ENCODE peak calls at places on chromosomes 13 and 19, in seven cellular contexts. B is neural progenitor cell, O is upper lobe of right lung, Q is pancreas, K is breast epithelium, L is Karpas-422, D is thoracic aorta. P is an unnamed sample.

GRCh38 chr19:50911206-50912101 is at the start of gene KLK4:
- DNase-seq in B (no peak), O (no peak), Q (no peak), K (no peak), L (no peak), D (no peak), P (no peak)

GRCh38 chr13:38819053-38819452 is 132.2 kb downstream of the FREM2 start:
- DNase-seq in B (peak; percentile 54), O (no peak), Q (peak; percentile 22), K (no peak), L (no peak), D (no peak), P (peak; percentile 68)

GRCh38 chr19:55508120-55508519 is 19.9 kb downstream of the SSC5D start:
- DNase-seq in B (no peak), O (no peak), Q (no peak), K (no peak), L (no peak), D (no peak), P (no peak)

GRCh38 chr13:103386341-103386740 is 320.1 kb upstream of the SLC10A2 start:
- DNase-seq in B (no peak), O (no peak), Q (no peak), K (no peak), L (no peak), D (no peak), P (no peak)

GRCh38 chr13:92355213-92355612 is 871.4 kb upstream of the GPC6 start:
- DNase-seq in B (peak; percentile 57), O (no peak), Q (no peak), K (no peak), L (no peak), D (no peak), P (no peak)

GRCh38 chr13:95176611-95177259 is 124.5 kb downstream of the ABCC4 start:
- DNase-seq in B (no peak), O (no peak), Q (no peak), K (no peak), L (no peak), D (no peak), P (no peak)

GRCh38 chr19:12965017-12965811 is 4.2 kb upstream of the DAND5 start:
- DNase-seq in B (peak; percentile 86), O (peak; percentile 92), Q (peak; percentile 70), K (peak; percentile 70), L (peak; percentile 90), D (peak; percentile 49), P (peak; percentile 88)

GRCh38 chr19:6248856-6249255 is 30.9 kb downstream of the MLLT1 start:
- DNase-seq in B (no peak), O (no peak), Q (no peak), K (no peak), L (no peak), D (no peak), P (no peak)

GRCh38 chr13:113970810-113971470 is 2.9 kb downstream of the C13orf46 start:
- DNase-seq in B (no peak), O (peak; percentile 87), Q (peak; percentile 88), K (peak; percentile 91), L (no peak), D (peak; percentile 16), P (peak; percentile 86)

GRCh38 chr13:93956416-93956815 is 523.1 kb downstream of the DCT start:
- DNase-seq in B (no peak), O (no peak), Q (no peak), K (no peak), L (no peak), D (no peak), P (no peak)

GRCh38 chr13:51895906-51896888 is 34.4 kb downstream of the CCDC70 start:
- DNase-seq in B (peak; percentile 74), O (no peak), Q (peak; percentile 24), K (no peak), L (peak; percentile 82), D (no peak), P (no peak)

GRCh38 chr19:30062331-30063183 is 120.5 kb downstream of the URI1 start:
- DNase-seq in B (no peak), O (no peak), Q (no peak), K (no peak), L (no peak), D (no peak), P (no peak)

GRCh38 chr19:459724-460511 is 915 bp downstream of the SHC2 start:
- DNase-seq in B (peak; percentile 82), O (peak; percentile 83), Q (peak; percentile 72), K (peak; percentile 38), L (no peak), D (no peak), P (peak; percentile 89)

GRCh38 chr19:48341006-48341405 is 15.7 kb downstream of the EMP3 start:
- DNase-seq in B (no peak), O (no peak), Q (no peak), K (no peak), L (no peak), D (no peak), P (no peak)

GRCh38 chr19:15456871-15457700 is 7.3 kb downstream of the RASAL3 start:
- DNase-seq in B (peak; percentile 69), O (no peak), Q (peak; percentile 44), K (peak; percentile 50), L (peak; percentile 52), D (no peak), P (no peak)

GRCh38 chr19:33273881-33274662 is 28.3 kb downstream of the CEBPA start:
- DNase-seq in B (no peak), O (no peak), Q (no peak), K (no peak), L (no peak), D (peak; percentile 18), P (no peak)

GRCh38 chr19:17762505-17763229 is 11.4 kb downstream of the FCHO1 start:
- DNase-seq in B (peak; percentile 94), O (no peak), Q (no peak), K (no peak), L (peak; percentile 86), D (no peak), P (no peak)

GRCh38 chr19:41144403-41144802 is 30.2 kb downstream of the CYP2F1 start:
- DNase-seq in B (peak; percentile 83), O (peak; percentile 83), Q (peak; percentile 79), K (peak; percentile 58), L (peak; percentile 91), D (peak; percentile 65), P (peak; percentile 88)

GRCh38 chr19:30281903-30282302 is 90.3 kb upstream of the ZNF536 start:
- DNase-seq in B (no peak), O (no peak), Q (no peak), K (no peak), L (no peak), D (no peak), P (no peak)

DNA sequence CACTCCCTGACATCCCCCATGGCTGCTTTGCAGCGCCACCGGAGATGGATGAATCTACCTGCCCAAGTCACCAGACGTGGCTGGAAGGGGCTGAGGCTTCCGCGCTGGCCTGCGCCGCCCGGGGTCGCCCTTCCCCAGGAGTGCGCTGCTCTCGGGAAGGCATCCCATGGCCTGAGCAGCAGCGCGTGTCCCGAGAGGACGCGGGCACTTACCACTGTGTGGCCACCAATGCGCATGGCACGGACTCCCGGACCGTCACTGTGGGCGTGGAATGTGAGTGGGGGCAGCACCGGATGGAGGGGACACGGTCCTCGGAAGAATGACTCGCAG is 4.6 kb downstream of the ICAM5 start:
- DNase-seq in B (peak; percentile 72), O (no peak), Q (no peak), K (no peak), L (no peak), D (no peak), P (no peak)
- H3K27me3 ChIP-seq in B (peaks cover 100% of the 10 kb centered on the region), O (peaks cover 36% of the 10 kb centered on the region), Q (no peaks in the 10 kb centered on the region), K (peaks cover 71% of the 10 kb centered on the region), L (no peaks in the 10 kb centered on the region), D (peaks cover 33% of the 10 kb centered on the region), P (peaks cover 70% of the 10 kb centered on the region)

GRCh38 chr19:35670686-35671085 is 4.4 kb downstream of the UPK1A start:
- DNase-seq in B (no peak), O (no peak), Q (no peak), K (no peak), L (peak; percentile 29), D (no peak), P (no peak)
- H3K27me3 ChIP-seq in B (peaks cover 44% of the 10 kb centered on the region), O (peaks cover 13% of the 10 kb centered on the region), Q (no peaks in the 10 kb centered on the region), K (peaks cover 31% of the 10 kb centered on the region), L (no peaks in the 10 kb centered on the region), D (peaks cover 3% of the 10 kb centered on the region), P (peaks cover 33% of the 10 kb centered on the region)

DNA sequence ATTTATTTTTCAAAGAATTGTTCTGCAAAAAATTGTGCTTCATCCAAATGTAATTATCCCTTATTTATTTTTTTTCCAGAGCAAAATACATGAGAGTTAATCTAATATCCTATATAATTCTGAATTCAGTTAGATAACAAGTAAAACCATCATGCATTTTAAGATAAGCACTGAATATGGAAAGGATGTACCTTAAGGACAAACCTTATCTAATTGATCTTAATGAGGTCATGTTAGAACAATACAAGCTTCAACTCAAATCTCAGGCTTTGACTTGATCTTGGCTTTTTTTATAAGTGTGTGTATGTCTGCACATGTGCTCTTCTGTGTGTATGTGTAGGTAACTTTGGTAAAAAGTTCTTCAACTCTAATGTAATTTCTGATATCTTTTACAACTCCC is 1828.8 kb downstream of the PCDH9 start:
- DNase-seq in B (no peak), O (no peak), Q (no peak), K (no peak), L (no peak), D (no peak), P (no peak)
- H3K27me3 ChIP-seq in B (no peaks in the 10 kb centered on the region), O (no peaks in the 10 kb centered on the region), Q (peaks cover 6% of the 10 kb centered on the region), K (no peaks in the 10 kb centered on the region), L (no peaks in the 10 kb centered on the region), D (no peaks in the 10 kb centered on the region), P (no peaks in the 10 kb centered on the region)

GRCh38 chr13:33349314-33349995 is 63.9 kb upstream of the STARD13 start:
- DNase-seq in B (peak; percentile 14), O (no peak), Q (peak; percentile 40), K (no peak), L (no peak), D (no peak), P (peak; percentile 76)
- H3K27me3 ChIP-seq in B (peaks cover 53% of the 10 kb centered on the region), O (no peaks in the 10 kb centered on the region), Q (no peaks in the 10 kb centered on the region), K (no peaks in the 10 kb centered on the region), L (no peaks in the 10 kb centered on the region), D (no peaks in the 10 kb centered on the region), P (no peaks in the 10 kb centered on the region)

DNA sequence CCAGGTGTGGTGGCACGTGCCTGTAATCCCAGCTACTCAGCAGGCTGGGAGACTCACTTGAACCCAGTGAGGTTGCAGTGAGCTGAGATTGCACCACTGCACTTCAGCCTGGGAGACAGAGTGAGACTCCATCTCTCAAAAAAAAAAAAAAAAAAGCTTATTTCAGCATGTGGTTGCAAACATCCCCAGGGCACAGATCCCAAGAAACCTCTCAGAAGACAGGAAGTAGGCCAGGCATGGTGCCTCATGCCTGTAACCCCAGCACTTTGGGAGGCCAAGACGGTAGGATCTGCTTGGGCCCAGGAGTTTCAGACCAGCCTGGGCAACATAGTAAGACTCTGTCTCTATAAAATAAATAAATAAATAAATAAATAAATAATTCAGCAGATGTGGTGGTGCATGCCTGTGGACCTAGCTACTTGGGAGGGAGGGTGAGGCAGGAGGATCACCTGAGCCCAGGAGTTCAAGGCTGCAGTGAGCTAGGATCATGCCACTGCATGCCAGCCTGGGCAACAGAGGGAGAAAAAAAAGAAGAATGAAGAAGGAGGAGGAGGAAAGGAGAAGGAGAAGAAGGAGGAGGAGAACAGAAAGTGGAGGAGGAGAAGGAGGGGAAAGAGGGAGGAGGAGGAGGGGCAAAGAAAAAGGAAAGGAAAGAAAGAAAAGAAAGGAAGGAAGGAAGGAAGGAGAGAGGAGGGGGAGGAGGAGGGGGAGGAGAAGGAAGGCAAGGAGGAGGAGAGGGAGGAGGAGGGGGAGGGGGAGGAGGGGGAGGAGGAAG is 4.3 kb upstream of the LRRC8E start:
- DNase-seq in B (no peak), O (no peak), Q (no peak), K (no peak), L (no peak), D (no peak), P (no peak)
- H3K27me3 ChIP-seq in B (peaks cover 30% of the 10 kb centered on the region), O (peaks cover 14% of the 10 kb centered on the region), Q (no peaks in the 10 kb centered on the region), K (no peaks in the 10 kb centered on the region), L (no peaks in the 10 kb centered on the region), D (no peaks in the 10 kb centered on the region), P (peaks cover 13% of the 10 kb centered on the region)